ENCODE peak calls at places on chromosomes 4 and X, in eight cellular contexts. One of them, this sample, is unnamed.

GRCh38 chrX:106170318-106170717 is 2.2 kb downstream of the PWWP3B start:
- DNase-seq in T-helper 2 cell: no peak
- DNase-seq in A549: peak
- DNase-seq in renal cortical epithelial cell: peak
- DNase-seq in fibroblast of mammary gland: peak
- DNase-seq in A172: no peak
- DNase-seq in fibroblast of gingiva: no peak
- DNase-seq in GM04504: no peak
- DNase-seq in this sample: no peak

GRCh38 chr4:23245196-23245595 is 552.5 kb downstream of the GBA3 start:
- DNase-seq in fibroblast of gingiva: no peak
- DNase-seq in A549: no peak
- DNase-seq in fibroblast of mammary gland: no peak
- DNase-seq in A172: no peak
- DNase-seq in T-helper 2 cell: no peak
- DNase-seq in renal cortical epithelial cell: no peak
- DNase-seq in GM04504: no peak
- DNase-seq in this sample: no peak

GRCh38 chrX:11401966-11402365 is 108.8 kb downstream of the AMELX start:
- DNase-seq in renal cortical epithelial cell: no peak
- DNase-seq in GM04504: no peak
- DNase-seq in T-helper 2 cell: no peak
- DNase-seq in A549: no peak
- DNase-seq in A172: no peak
- DNase-seq in fibroblast of mammary gland: no peak
- DNase-seq in fibroblast of gingiva: no peak
- DNase-seq in this sample: no peak

GRCh38 chrX:151543706-151544105 is 19.8 kb upstream of the PASD1 start:
- DNase-seq in A549: peak
- DNase-seq in T-helper 2 cell: no peak
- DNase-seq in fibroblast of gingiva: no peak
- DNase-seq in renal cortical epithelial cell: no peak
- DNase-seq in fibroblast of mammary gland: peak
- DNase-seq in GM04504: no peak
- DNase-seq in A172: peak
- DNase-seq in this sample: peak

GRCh38 chr4:119731778-119732177 is 103.2 kb upstream of the PDE5A start:
- DNase-seq in renal cortical epithelial cell: no peak
- DNase-seq in fibroblast of mammary gland: no peak
- DNase-seq in GM04504: no peak
- DNase-seq in A172: no peak
- DNase-seq in T-helper 2 cell: no peak
- DNase-seq in fibroblast of gingiva: no peak
- DNase-seq in A549: no peak
- DNase-seq in this sample: no peak

GRCh38 chrX:1581132-1581531 is 10.3 kb upstream of the AKAP17A start:
- DNase-seq in A172: peak
- DNase-seq in fibroblast of gingiva: no peak
- DNase-seq in fibroblast of mammary gland: peak
- DNase-seq in GM04504: no peak
- DNase-seq in A549: peak
- DNase-seq in renal cortical epithelial cell: peak
- DNase-seq in T-helper 2 cell: peak
- DNase-seq in this sample: no peak

GRCh38 chrX:154029439-154029838 is 9.7 kb upstream of the IRAK1 start:
- DNase-seq in fibroblast of mammary gland: no peak
- DNase-seq in A172: no peak
- DNase-seq in renal cortical epithelial cell: no peak
- DNase-seq in GM04504: no peak
- DNase-seq in A549: peak
- DNase-seq in fibroblast of gingiva: no peak
- DNase-seq in T-helper 2 cell: no peak
- DNase-seq in this sample: no peak

GRCh38 chr4:100189820-100190642 is at the start of gene DDIT4L:
- DNase-seq in fibroblast of mammary gland: peak
- DNase-seq in fibroblast of gingiva: peak
- DNase-seq in renal cortical epithelial cell: peak
- DNase-seq in A172: no peak
- DNase-seq in A549: peak
- DNase-seq in T-helper 2 cell: no peak
- DNase-seq in GM04504: peak
- DNase-seq in this sample: peak

GRCh38 chrX:48782795-48783194 is 3.6 kb upstream of the GATA1 start:
- DNase-seq in A549: no peak
- DNase-seq in fibroblast of mammary gland: no peak
- DNase-seq in renal cortical epithelial cell: no peak
- DNase-seq in GM04504: no peak
- DNase-seq in A172: no peak
- DNase-seq in T-helper 2 cell: no peak
- DNase-seq in fibroblast of gingiva: no peak
- DNase-seq in this sample: no peak

GRCh38 chr4:148215202-148215601 is 227.0 kb downstream of the NR3C2 start:
- DNase-seq in fibroblast of gingiva: no peak
- DNase-seq in A549: no peak
- DNase-seq in renal cortical epithelial cell: peak
- DNase-seq in T-helper 2 cell: no peak
- DNase-seq in fibroblast of mammary gland: no peak
- DNase-seq in GM04504: no peak
- DNase-seq in A172: no peak
- DNase-seq in this sample: peak

GRCh38 chrX:134936542-134936941 is 54.2 kb upstream of the SMIM10 start:
- DNase-seq in fibroblast of mammary gland: peak
- DNase-seq in T-helper 2 cell: no peak
- DNase-seq in GM04504: no peak
- DNase-seq in fibroblast of gingiva: no peak
- DNase-seq in renal cortical epithelial cell: peak
- DNase-seq in A549: peak
- DNase-seq in A172: peak
- DNase-seq in this sample: no peak

GRCh38 chr4:57097711-57098110 is 12.5 kb downstream of the IGFBP7 start:
- DNase-seq in T-helper 2 cell: no peak
- DNase-seq in renal cortical epithelial cell: no peak
- DNase-seq in A549: no peak
- DNase-seq in fibroblast of mammary gland: no peak
- DNase-seq in fibroblast of gingiva: no peak
- DNase-seq in GM04504: no peak
- DNase-seq in A172: no peak
- DNase-seq in this sample: no peak

GRCh38 chrX:33592398-33592797 is 381.0 kb upstream of the DMD start:
- DNase-seq in A172: no peak
- DNase-seq in T-helper 2 cell: no peak
- DNase-seq in renal cortical epithelial cell: no peak
- DNase-seq in GM04504: no peak
- DNase-seq in fibroblast of gingiva: no peak
- DNase-seq in fibroblast of mammary gland: no peak
- DNase-seq in A549: no peak
- DNase-seq in this sample: no peak

GRCh38 chr4:13561673-13562072 is 17.4 kb upstream of the NKX3-2 start:
- DNase-seq in A172: no peak
- DNase-seq in GM04504: no peak
- DNase-seq in fibroblast of mammary gland: no peak
- DNase-seq in A549: no peak
- DNase-seq in renal cortical epithelial cell: no peak
- DNase-seq in fibroblast of gingiva: no peak
- DNase-seq in T-helper 2 cell: no peak
- DNase-seq in this sample: no peak

GRCh38 chrX:153645151-153645550 is 1.9 kb upstream of the DUSP9 start:
- DNase-seq in fibroblast of gingiva: no peak
- DNase-seq in T-helper 2 cell: no peak
- DNase-seq in A172: no peak
- DNase-seq in fibroblast of mammary gland: no peak
- DNase-seq in A549: no peak
- DNase-seq in renal cortical epithelial cell: no peak
- DNase-seq in GM04504: no peak
- DNase-seq in this sample: no peak

GRCh38 chr4:6546091-6546490 is 28.9 kb upstream of the MAN2B2 start:
- DNase-seq in fibroblast of mammary gland: no peak
- DNase-seq in A549: no peak
- DNase-seq in A172: no peak
- DNase-seq in fibroblast of gingiva: no peak
- DNase-seq in renal cortical epithelial cell: no peak
- DNase-seq in GM04504: no peak
- DNase-seq in T-helper 2 cell: no peak
- DNase-seq in this sample: no peak

GRCh38 chr4:140076307-140076706 is 77.7 kb downstream of the MAML3 start:
- DNase-seq in renal cortical epithelial cell: no peak
- DNase-seq in A172: no peak
- DNase-seq in fibroblast of mammary gland: no peak
- DNase-seq in GM04504: no peak
- DNase-seq in fibroblast of gingiva: no peak
- DNase-seq in T-helper 2 cell: no peak
- DNase-seq in A549: no peak
- DNase-seq in this sample: no peak

This sample was measured in Caki2.